ENCODE peak calls at places on chromosome 10, in four cellular contexts. L is A549, F is PC-3, H is mesendoderm. X is an unnamed sample. For H3K4me1, the result is how much of the 10 kb centered on the place peaks cover.

GRCh38 chr10:96441126-96441905 is 72.4 kb downstream of the TLL2 start:
- DNase-seq in L (no peak), F (no peak), H (peak), X (no peak)

GRCh38 chr10:130403153-130403890 is 267.1 kb downstream of the GLRX3 start:
- DNase-seq in L (no peak), F (no peak), H (no peak), X (no peak)

GRCh38 chr10:62577666-62578291 is 203.6 kb downstream of the ZNF365 start:
- DNase-seq in L (no peak), F (no peak), H (no peak), X (no peak)

GRCh38 chr10:52483587-52483986 is 169.5 kb downstream of the DKK1 start:
- DNase-seq in L (no peak), F (no peak), H (no peak), X (no peak)

GRCh38 chr10:66622050-66622449 is 303.8 kb upstream of the LRRTM3 start:
- DNase-seq in L (no peak), F (peak), H (no peak), X (no peak)

GRCh38 chr10:114103286-114103685 is 59.6 kb downstream of the ADRB1 start:
- DNase-seq in L (peak), F (peak), H (peak), X (peak)

GRCh38 chr10:4704034-4704545 is 121.9 kb upstream of the AKR1E2 start:
- DNase-seq in L (peak), F (peak), H (no peak), X (no peak)

GRCh38 chr10:9510626-9511025 is 1456.1 kb downstream of the GATA3 start:
- DNase-seq in L (no peak), F (no peak), H (peak), X (no peak)

GRCh38 chr10:68735119-68735518 is 14.1 kb downstream of the CCAR1 start:
- DNase-seq in L (no peak), F (no peak), H (no peak), X (no peak)

GRCh38 chr10:79023489-79024162 is 45.1 kb upstream of the ZMIZ1 start:
- DNase-seq in L (no peak), F (no peak), H (no peak), X (no peak)

GRCh38 chr10:110353244-110354119 is 48.8 kb upstream of the SMNDC1 start:
- DNase-seq in L (peak), F (peak), H (peak), X (no peak)

GRCh38 chr10:97228775-97229157 is 43.0 kb upstream of the SLIT1 start:
- DNase-seq in L (no peak), F (no peak), H (no peak), X (no peak)

GRCh38 chr10:1126461-1126860 is 70.3 kb downstream of the WDR37 start:
- DNase-seq in L (no peak), F (no peak), H (no peak), X (no peak)

GRCh38 chr10:609868-610545 is 79.5 kb downstream of the DIP2C start:
- DNase-seq in L (no peak), F (no peak), H (no peak), X (no peak)

GRCh38 chr10:43273543-43273942 is 6.7 kb upstream of the RASGEF1A start:
- DNase-seq in L (no peak), F (no peak), H (no peak), X (no peak)

GRCh38 chr10:86538547-86538946 is 17.0 kb upstream of the WAPL start:
- DNase-seq in L (no peak), F (no peak), H (no peak), X (no peak)

GRCh38 chr10:119211625-119212441 is 4.5 kb downstream of the GRK5 start:
- DNase-seq in L (no peak), F (no peak), H (peak), X (no peak)

GRCh38 chr10:11147723-11148122 is 130.1 kb downstream of the CELF2 start:
- DNase-seq in L (no peak), F (no peak), H (no peak), X (no peak)
- H3K4me1 ChIP-seq in L (under half), F (under half), H (under half), X (under half)

DNA sequence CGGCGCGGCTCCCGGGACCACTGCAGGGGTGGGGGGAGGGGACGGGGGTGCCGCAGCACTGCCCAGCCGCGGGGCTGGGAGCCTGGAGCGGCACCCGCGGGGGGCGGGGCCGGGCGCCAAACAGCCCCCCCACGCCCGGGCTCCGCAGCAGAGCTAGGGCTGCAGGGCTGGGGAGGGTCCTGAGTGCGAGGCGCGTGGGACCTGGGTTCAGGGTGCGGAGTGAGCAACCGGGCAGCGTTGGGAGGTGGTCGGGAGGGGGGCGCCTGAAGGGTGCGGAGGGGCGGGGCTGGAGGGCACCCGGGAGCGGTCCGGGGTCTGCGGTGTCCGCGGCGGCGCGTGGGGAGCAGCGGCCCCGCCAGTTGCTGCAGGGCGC is 526 bp downstream of the CAMK2G start:
- DNase-seq in L (no peak), F (no peak), H (no peak), X (peak)
- H3K4me3 ChIP-seq in L (peak), F (peak), H (peak), X (peak)

GRCh38 chr10:103451091-103451801 is 924 bp downstream of the CALHM2 start:
- DNase-seq in L (peak), F (peak), H (peak), X (peak)
- H3K4me1 ChIP-seq in L (under half), F (under half), H (under half), X (under half)

DNA sequence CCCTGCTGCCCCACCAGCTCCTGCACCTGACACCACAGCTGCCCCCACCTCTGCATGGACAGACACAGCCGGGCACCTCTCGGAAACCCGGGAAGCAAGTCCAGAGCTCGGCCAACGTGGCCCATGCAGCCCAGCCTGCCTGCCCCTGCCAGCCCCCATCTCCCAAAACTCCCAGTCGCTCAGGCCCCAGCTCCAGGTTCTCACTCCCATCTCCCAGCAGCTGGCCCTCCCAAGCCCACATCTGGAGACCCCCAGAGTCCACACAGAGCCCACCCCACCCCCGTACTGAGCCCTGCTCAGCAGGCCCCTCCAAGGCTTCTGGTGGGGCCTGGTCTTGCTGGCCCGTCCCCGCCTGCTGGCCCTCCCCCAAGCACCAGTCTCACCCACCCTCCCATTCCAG is 32.2 kb upstream of the UTF1 start:
- DNase-seq in L (no peak), F (no peak), H (no peak), X (no peak)
- H3K4me3 ChIP-seq in L (no peak), F (no peak), H (no peak), X (no peak)

DNA sequence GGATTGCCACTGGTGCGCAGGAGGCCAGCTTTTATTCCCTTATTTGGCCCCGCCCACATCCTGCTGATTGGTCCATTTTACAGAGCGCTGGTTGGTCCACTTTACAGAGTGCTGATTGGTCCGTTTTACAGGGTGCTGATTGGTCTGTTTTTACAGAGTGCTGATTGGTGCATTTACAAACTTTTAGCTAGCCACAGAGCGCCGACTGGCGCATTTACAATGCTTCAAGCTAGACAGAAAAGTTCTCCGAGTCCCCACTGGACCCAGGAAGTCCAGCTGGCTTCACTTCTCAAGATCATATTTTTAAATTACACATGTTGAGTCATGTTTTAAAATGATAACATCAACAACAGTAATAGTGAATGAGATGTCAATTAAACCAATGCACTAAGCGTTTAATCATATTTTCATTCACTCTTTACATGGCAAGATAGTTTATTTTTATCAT is 128.3 kb downstream of the CUBN start:
- DNase-seq in L (no peak), F (peak), H (no peak), X (no peak)
- H3K4me1 ChIP-seq in L (under half), F (under half), H (under half), X (under half)

GRCh38 chr10:24466616-24466949 is 257.1 kb downstream of the ARHGAP21 start:
- DNase-seq in L (no peak), F (no peak), H (no peak), X (no peak)
- H3K4me3 ChIP-seq in L (peak), F (peak), H (no peak), X (no peak)

GRCh38 chr10:28808693-28809092 is 131.4 kb downstream of the BAMBI start:
- DNase-seq in L (no peak), F (no peak), H (no peak), X (no peak)
- H3K4me1 ChIP-seq in L (under half), F (under half), H (under half), X (under half)

DNA sequence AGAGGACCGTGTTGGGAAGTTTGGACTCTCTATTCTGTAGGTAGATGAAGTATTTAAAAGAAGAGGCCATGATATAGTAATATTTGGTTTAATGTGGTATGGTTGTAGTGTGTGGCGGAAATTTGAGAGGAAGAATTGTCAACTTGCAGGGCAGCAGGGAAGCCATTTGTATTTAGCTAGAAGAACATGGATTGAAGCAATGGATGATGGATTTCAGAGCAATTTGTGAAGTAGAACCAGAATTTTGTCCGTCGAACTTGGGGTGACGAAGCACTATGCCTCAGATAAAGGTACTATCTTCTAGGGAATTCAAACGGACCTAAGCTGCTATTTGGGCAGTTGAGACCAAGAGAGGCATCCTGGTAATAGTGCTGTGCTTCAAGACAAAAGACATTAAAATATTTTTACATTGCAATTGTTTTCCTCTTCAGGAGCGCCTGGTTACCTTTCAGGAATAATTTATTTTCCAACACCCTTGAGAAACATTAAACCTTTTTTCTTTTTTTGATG is 615 bp upstream of the WBP1L start:
- DNase-seq in L (no peak), F (no peak), H (no peak), X (no peak)
- H3K4me3 ChIP-seq in L (no peak), F (peak), H (no peak), X (peak)